ENCODE peak calls at places on chromosomes 4 and X, in five cellular contexts. L, Q, R, Z and P are unnamed samples.

GRCh38 chr4:89056953-89057398 is at the start of gene FAM13A:
- DNase-seq in L (peak), Q (no peak), R (peak), Z (peak), P (peak)

GRCh38 chrX:15790766-15791380 is 589 bp downstream of the ZRSR2 start:
- DNase-seq in L (peak), Q (no peak), R (no peak), Z (peak), P (peak)

GRCh38 chr4:98851806-98852205 is 77.1 kb downstream of the EIF4E start:
- DNase-seq in L (no peak), Q (no peak), R (no peak), Z (peak), P (no peak)

GRCh38 chr4:76681996-76682395 is 215.9 kb downstream of the SOWAHB start:
- DNase-seq in L (no peak), Q (no peak), R (no peak), Z (no peak), P (no peak)

GRCh38 chr4:147371661-147372060 is 109.2 kb upstream of the EDNRA start:
- DNase-seq in L (no peak), Q (no peak), R (peak), Z (peak), P (no peak)

GRCh38 chr4:100008048-100008447 is 58.0 kb upstream of the H2AZ1 start:
- DNase-seq in L (no peak), Q (no peak), R (peak), Z (peak), P (no peak)

GRCh38 chr4:98748609-98749008 is 90.2 kb upstream of the TSPAN5 start:
- DNase-seq in L (no peak), Q (no peak), R (no peak), Z (no peak), P (no peak)

GRCh38 chr4:6142511-6142910 is 57.8 kb downstream of the JAKMIP1 start:
- DNase-seq in L (no peak), Q (no peak), R (no peak), Z (no peak), P (no peak)

GRCh38 chr4:189029961-189030360 is 890.7 kb downstream of the TRIML1 start:
- DNase-seq in L (no peak), Q (no peak), R (no peak), Z (no peak), P (no peak)

GRCh38 chr4:82797048-82797590 is 1.5 kb downstream of the SCD5 start:
- DNase-seq in L (no peak), Q (no peak), R (no peak), Z (no peak), P (no peak)